ENCODE peak calls at places on chromosome 6, in nine cellular contexts. L is AG10803; M is GF-D8; F is ACHN; P is non-pigmented ciliary epithelial cell; K is midbrain; T is right atrium auricular region; S is stimulated activated CD4-positive, alpha-beta T cell treated with anti-CD3 and anti-CD28 coated beads, Interleukin-4, amount 100 ng/mL, for 4 hours; I is keratinocyte. O is an unnamed sample.

GRCh38 chr6:43933111-43933885 is 163.3 kb downstream of the VEGFA start:
- DNase-seq in L (no peak), M (no peak), F (no peak), P (no peak), K (no peak), T (no peak), S (no peak), I (no peak), O (no peak)

GRCh38 chr6:144467921-144468320 is 182.8 kb downstream of the UTRN start:
- DNase-seq in L (no peak), M (no peak), F (no peak), P (no peak), K (no peak), T (no peak), S (no peak), I (no peak), O (no peak)

GRCh38 chr6:9467746-9468145 is 947.1 kb downstream of the TFAP2A start:
- DNase-seq in L (peak), M (no peak), F (no peak), P (no peak), K (no peak), T (no peak), S (no peak), I (no peak), O (no peak)

GRCh38 chr6:93088675-93089575 is 330.4 kb downstream of the EPHA7 start:
- DNase-seq in L (no peak), M (no peak), F (no peak), P (peak), K (no peak), T (no peak), S (no peak), I (no peak), O (no peak)

GRCh38 chr6:89199571-89199970 is 17.6 kb downstream of the GABRR1 start:
- DNase-seq in L (no peak), M (no peak), F (no peak), P (no peak), K (no peak), T (no peak), S (no peak), I (no peak), O (peak)

GRCh38 chr6:150413768-150414167 is 45.0 kb downstream of the IYD start:
- DNase-seq in L (no peak), M (no peak), F (no peak), P (no peak), K (no peak), T (no peak), S (no peak), I (no peak), O (no peak)

GRCh38 chr6:28545955-28546354 is 20.3 kb downstream of the GPX5 start:
- DNase-seq in L (no peak), M (no peak), F (no peak), P (no peak), K (no peak), T (no peak), S (no peak), I (no peak), O (no peak)

GRCh38 chr6:22583927-22584326 is 14.6 kb downstream of the HDGFL1 start:
- DNase-seq in L (no peak), M (no peak), F (no peak), P (no peak), K (no peak), T (no peak), S (no peak), I (no peak), O (no peak)

GRCh38 chr6:157017861-157018260 is 240.7 kb downstream of the ARID1B start:
- DNase-seq in L (no peak), M (no peak), F (peak), P (no peak), K (no peak), T (no peak), S (no peak), I (no peak), O (no peak)

GRCh38 chr6:40671338-40672050 is 84.3 kb upstream of the LRFN2 start:
- DNase-seq in L (no peak), M (no peak), F (no peak), P (no peak), K (no peak), T (no peak), S (no peak), I (no peak), O (no peak)

GRCh38 chr6:25173232-25173631 is 105.9 kb upstream of the CARMIL1 start:
- DNase-seq in L (no peak), M (no peak), F (no peak), P (no peak), K (no peak), T (no peak), S (no peak), I (no peak), O (no peak)

GRCh38 chr6:16104624-16105023 is 24.3 kb upstream of the MYLIP start:
- DNase-seq in L (no peak), M (no peak), F (no peak), P (no peak), K (no peak), T (no peak), S (no peak), I (no peak), O (no peak)

GRCh38 chr6:147750420-147750819 is 241.9 kb downstream of the SAMD5 start:
- DNase-seq in L (no peak), M (no peak), F (no peak), P (no peak), K (no peak), T (no peak), S (no peak), I (no peak), O (no peak)

GRCh38 chr6:169975701-169976100 is 224.3 kb downstream of the ERMARD start:
- DNase-seq in L (no peak), M (no peak), F (no peak), P (no peak), K (no peak), T (no peak), S (no peak), I (no peak), O (no peak)

GRCh38 chr6:37239511-37239910 is 18.1 kb upstream of the TBC1D22B start:
- DNase-seq in L (peak), M (no peak), F (no peak), P (no peak), K (no peak), T (no peak), S (no peak), I (no peak), O (no peak)

GRCh38 chr6:16286151-16286522 is 47.8 kb downstream of the GMPR start:
- DNase-seq in L (peak), M (no peak), F (peak), P (no peak), K (peak), T (no peak), S (no peak), I (no peak), O (no peak)

GRCh38 chr6:40848868-40849524 is 190.0 kb downstream of the UNC5CL start:
- DNase-seq in L (no peak), M (no peak), F (no peak), P (no peak), K (no peak), T (no peak), S (no peak), I (no peak), O (no peak)

GRCh38 chr6:166929534-166930189 is 26.7 kb downstream of the RNASET2 start:
- DNase-seq in L (no peak), M (no peak), F (no peak), P (no peak), K (no peak), T (no peak), S (no peak), I (no peak), O (no peak)

GRCh38 chr6:83536034-83536646 is 23.8 kb downstream of the PRSS35 start:
- DNase-seq in L (peak), M (no peak), F (peak), P (no peak), K (peak), T (no peak), S (peak), I (no peak), O (no peak)

GRCh38 chr6:106134906-106135634 is 48.9 kb downstream of the PRDM1 start:
- DNase-seq in L (peak), M (no peak), F (peak), P (no peak), K (no peak), T (no peak), S (no peak), I (no peak), O (no peak)

GRCh38 chr6:75458895-75459294 is 34.7 kb downstream of the FILIP1 start:
- DNase-seq in L (peak), M (no peak), F (no peak), P (no peak), K (no peak), T (peak), S (no peak), I (no peak), O (no peak)

GRCh38 chr6:16229710-16230109 is 8.7 kb upstream of the GMPR start:
- DNase-seq in L (no peak), M (no peak), F (no peak), P (no peak), K (no peak), T (no peak), S (no peak), I (no peak), O (no peak)

GRCh38 chr6:17103715-17104114 is 1.9 kb downstream of the STMND1 start:
- DNase-seq in L (no peak), M (no peak), F (peak), P (no peak), K (no peak), T (no peak), S (no peak), I (no peak), O (no peak)

GRCh38 chr6:157329829-157330228 is 6.5 kb upstream of the TMEM242 start:
- DNase-seq in L (no peak), M (no peak), F (no peak), P (no peak), K (no peak), T (no peak), S (no peak), I (peak), O (no peak)

GRCh38 chr6:33686225-33686742 is 25.2 kb downstream of the UQCC2 start:
- DNase-seq in L (no peak), M (no peak), F (no peak), P (no peak), K (no peak), T (no peak), S (no peak), I (no peak), O (no peak)

O was measured in epithelial cell of prostate.